ENCODE peak calls at places on chromosomes 7 and 10, in eight cellular contexts. E is activated naive CD8-positive, alpha-beta T cell treated with anti-CD3 and anti-CD28 coated beads for 36 hours; V is cardiac muscle cell; I is GM19239; P is GM12865; Z is T-helper 1 cell; B is immature natural killer cell; X is activated T-helper 2 cell treated with anti-CD3 and anti-CD28 coated beads, Interferon-gamma antibody, Interleukin-2, Interleukin-4, amounts not matched to agents 10 μg/mL and 5 μg/mL and 100 μg/mL, durations not matched to agents 14 hours and 24 hours and 36 hours. R is an unnamed sample.
A peak's percentile ranks its signal among the peaks of the same experiment; 100 is the strongest.

GRCh38 chr7:26083113-26083512 is 68.9 kb upstream of the NFE2L3 start:
- DNase-seq in E (no peak), V (no peak), I (no peak), P (no peak), Z (no peak), B (no peak), X (no peak), R (no peak)

GRCh38 chr10:13528875-13529713 is at the start of gene BEND7:
- DNase-seq in E (peak; percentile 39), V (peak; percentile 79), I (peak; percentile 42), P (no peak), Z (no peak), B (no peak), X (no peak), R (no peak)

GRCh38 chr7:108824840-108825540 is 255.3 kb downstream of the DNAJB9 start:
- DNase-seq in E (no peak), V (no peak), I (no peak), P (no peak), Z (no peak), B (no peak), X (no peak), R (no peak)

GRCh38 chr10:118963963-118964362 is 65.6 kb upstream of the NANOS1 start:
- DNase-seq in E (no peak), V (no peak), I (no peak), P (no peak), Z (no peak), B (no peak), X (no peak), R (no peak)

GRCh38 chr7:24573008-24573553 is at the start of gene PALS2:
- DNase-seq in E (peak; percentile 85), V (peak; percentile 85), I (peak; percentile 72), P (peak; percentile 88), Z (peak; percentile 74), B (peak; percentile 73), X (peak; percentile 75), R (no peak)

GRCh38 chr7:33841658-33842057 is 63.7 kb upstream of the BMPER start:
- DNase-seq in E (no peak), V (no peak), I (no peak), P (no peak), Z (no peak), B (no peak), X (no peak), R (no peak)

GRCh38 chr7:113267885-113268284 is 149.5 kb upstream of the SMIM30 start:
- DNase-seq in E (no peak), V (no peak), I (no peak), P (no peak), Z (no peak), B (no peak), X (no peak), R (no peak)

GRCh38 chr7:134829381-134829986 is 50.0 kb downstream of the CALD1 start:
- DNase-seq in E (no peak), V (no peak), I (no peak), P (no peak), Z (no peak), B (no peak), X (no peak), R (no peak)